ENCODE peak calls at places on chromosome 1, in nine cellular contexts. L is renal cortical epithelial cell; T is PC-9; A is GM12892; S is T-helper 1 cell; K is HFF-Myc; E is upper lobe of right lung; O is T-helper 2 cell; X is activated CD4-positive, alpha-beta T cell treated with anti-CD3 and anti-CD28 coated beads for 1 hour. G is an unnamed sample.

GRCh38 chr1:235525314-235525713 is 21.1 kb upstream of the B3GALNT2 start:
- DNase-seq in E (no peak), S (no peak), A (no peak), X (no peak), K (no peak), O (no peak), T (no peak), L (no peak), G (no peak)

GRCh38 chr1:17419626-17420328 is 19.7 kb downstream of the RCC2 start:
- DNase-seq in E (peak; percentile 82), O (peak; percentile 49), S (peak; percentile 60), A (peak; percentile 85), K (no peak), X (peak; percentile 53), T (no peak), L (no peak), G (peak; percentile 56)

GRCh38 chr1:29556657-29557056 is 320.3 kb downstream of the PTPRU start:
- DNase-seq in L (no peak), X (no peak), K (no peak), E (peak; percentile 40), O (no peak), T (no peak), S (no peak), A (no peak), G (no peak)

GRCh38 chr1:162276493-162276892 is 100.2 kb downstream of the SPATA46 start:
- DNase-seq in O (no peak), S (no peak), X (no peak), E (no peak), K (peak; percentile 20), T (no peak), A (no peak), L (peak; percentile 35), G (peak; percentile 43)

GRCh38 chr1:91585502-91585901 is 84.9 kb downstream of the CDC7 start:
- DNase-seq in X (no peak), L (no peak), E (no peak), T (no peak), O (no peak), K (no peak), S (no peak), A (no peak), G (no peak)

GRCh38 chr1:9676815-9677393 is 25.4 kb downstream of the PIK3CD start:
- DNase-seq in X (no peak), S (no peak), K (no peak), T (no peak), L (no peak), A (no peak), O (no peak), E (no peak), G (no peak)

GRCh38 chr1:8987881-8988617 is 38.2 kb downstream of the SLC2A7 start:
- DNase-seq in X (peak; percentile 55), E (peak; percentile 74), L (peak; percentile 22), A (peak; percentile 69), O (peak; percentile 15), K (no peak), T (peak; percentile 44), S (peak; percentile 57), G (peak; percentile 53)

GRCh38 chr1:30085814-30086770 is 637.3 kb downstream of the MATN1 start:
- DNase-seq in K (no peak), A (peak; percentile 46), T (peak; percentile 23), S (no peak), L (peak; percentile 41), X (no peak), O (no peak), E (peak; percentile 74), G (peak; percentile 63)

GRCh38 chr1:94734963-94735899 is 84.9 kb upstream of the SLC44A3 start:
- DNase-seq in S (no peak), O (no peak), L (peak; percentile 72), A (no peak), T (no peak), K (peak; percentile 77), X (no peak), E (peak; percentile 72), G (peak; percentile 86)

GRCh38 chr1:221868894-221869293 is 127.0 kb upstream of the DUSP10 start:
- DNase-seq in X (no peak), L (peak; percentile 44), K (peak; percentile 33), O (no peak), A (no peak), T (no peak), E (no peak), S (no peak), G (peak; percentile 49)

GRCh38 chr1:44259090-44259489 is 45.8 kb downstream of the DMAP1 start:
- DNase-seq in A (no peak), T (no peak), O (no peak), X (no peak), E (no peak), S (no peak), K (no peak), L (no peak), G (no peak)

GRCh38 chr1:53592521-53592982 is 133.4 kb downstream of the DMRTB1 start:
- DNase-seq in A (no peak), E (peak; percentile 88), L (peak; percentile 42), X (no peak), K (no peak), O (no peak), S (no peak), T (peak; percentile 71), G (peak; percentile 56)

GRCh38 chr1:204813522-204813921 is 57.1 kb upstream of the NFASC start:
- DNase-seq in K (no peak), X (no peak), E (no peak), T (no peak), S (no peak), L (no peak), A (no peak), O (no peak), G (no peak)

GRCh38 chr1:56056438-56057312 is 522.7 kb downstream of the PLPP3 start:
- DNase-seq in A (no peak), S (no peak), T (no peak), X (no peak), K (no peak), L (peak; percentile 49), E (no peak), O (no peak), G (peak; percentile 65)

GRCh38 chr1:113684153-113684541 is 75.1 kb downstream of the PHTF1 start:
- DNase-seq in L (no peak), A (no peak), X (no peak), S (no peak), E (no peak), K (peak; percentile 26), T (no peak), O (no peak), G (peak; percentile 54)

GRCh38 chr1:154741747-154742495 is 128.2 kb downstream of the KCNN3 start:
- DNase-seq in T (no peak), E (no peak), O (no peak), X (no peak), K (no peak), S (no peak), L (no peak), A (no peak), G (no peak)

GRCh38 chr1:2906105-2906504 is 104.6 kb upstream of the TTC34 start:
- DNase-seq in T (no peak), A (no peak), X (no peak), S (no peak), O (no peak), K (no peak), L (no peak), E (no peak), G (no peak)

GRCh38 chr1:166489670-166490436 is 323.1 kb upstream of the FAM78B start:
- DNase-seq in K (no peak), O (peak; percentile 50), A (no peak), E (peak; percentile 62), L (peak; percentile 68), S (peak; percentile 21), X (peak; percentile 20), T (peak; percentile 28), G (peak; percentile 1)

GRCh38 chr1:160777486-160778089 is 18.4 kb upstream of the LY9 start:
- DNase-seq in L (no peak), X (peak; percentile 25), A (no peak), K (no peak), T (no peak), O (peak; percentile 54), E (no peak), S (peak; percentile 41), G (peak; percentile 2)

GRCh38 chr1:40773748-40774265 is 9.8 kb upstream of the KCNQ4 start:
- DNase-seq in X (no peak), K (no peak), L (no peak), O (no peak), E (no peak), A (no peak), S (no peak), T (no peak), G (no peak)

GRCh38 chr1:160997323-160998038 is 23.5 kb downstream of the F11R start:
- DNase-seq in S (peak; percentile 35), L (peak; percentile 61), K (peak; percentile 32), T (peak; percentile 54), O (peak; percentile 21), X (peak; percentile 32), A (no peak), E (peak; percentile 77), G (peak; percentile 74)

GRCh38 chr1:241167121-241167619 is 189.8 kb downstream of the RGS7 start:
- DNase-seq in T (no peak), X (no peak), A (no peak), L (no peak), S (no peak), O (no peak), K (no peak), E (no peak), G (no peak)

GRCh38 chr1:173503391-173503790 is 26.3 kb downstream of the PRDX6 start:
- DNase-seq in X (no peak), A (no peak), K (peak; percentile 31), O (no peak), L (no peak), E (no peak), S (no peak), T (no peak), G (peak; percentile 57)

GRCh38 chr1:172239894-172240293 is 180.6 kb upstream of the C1orf105 start:
- DNase-seq in K (no peak), A (no peak), X (no peak), O (no peak), L (no peak), T (no peak), S (no peak), E (no peak), G (no peak)

GRCh38 chr1:28144203-28145135 is 32.0 kb downstream of the PTAFR start:
- DNase-seq in E (no peak), S (no peak), T (peak; percentile 61), X (no peak), O (no peak), K (no peak), A (no peak), L (peak; percentile 96), G (peak; percentile 72)